ENCODE peak calls at places on chromosomes 12 and 14, in six cellular contexts. K is psoas muscle; S is T-helper 17 cell; X is heart left ventricle; V is activated CD8-positive, alpha-beta memory T cell treated with anti-CD3 and anti-CD28 coated beads, Interleukin-2, amount 10 ng/mL, durations not matched to agents 7 days and 5 days; J is IMR-90. O is an unnamed sample.

GRCh38 chr14:49250517-49250916 is 335.7 kb downstream of the RPS29 start:
- ATAC-seq in K (no peak), S (no peak), X (no peak), V (no peak), J (no peak), O (no peak)

GRCh38 chr12:91922674-91923073 is 223.0 kb downstream of the BTG1 start:
- ATAC-seq in K (no peak), S (no peak), X (no peak), V (no peak), J (peak; percentile 16), O (no peak)

GRCh38 chr14:67717048-67717447 is 15.4 kb downstream of the RDH12 start:
- ATAC-seq in K (no peak), S (no peak), X (no peak), V (no peak), J (no peak), O (no peak)

GRCh38 chr14:89280612-89281011 is 136.4 kb downstream of the FOXN3 start:
- ATAC-seq in K (no peak), S (no peak), X (peak; percentile 33), V (no peak), J (no peak), O (no peak)

GRCh38 chr12:113891737-113892520 is 74.2 kb downstream of the RBM19 start:
- ATAC-seq in K (no peak), S (no peak), X (no peak), V (no peak), J (no peak), O (no peak)

GRCh38 chr14:45065951-45066350 is 18.0 kb upstream of the PRPF39 start:
- ATAC-seq in K (peak; percentile 72), S (no peak), X (peak; percentile 48), V (no peak), J (no peak), O (no peak)

GRCh38 chr14:102200690-102201368 is 61.1 kb downstream of the WDR20 start:
- ATAC-seq in K (no peak), S (peak; percentile 76), X (peak; percentile 25), V (peak; percentile 57), J (no peak), O (no peak)

GRCh38 chr12:3980504-3981272 is 107.5 kb upstream of the PARP11 start:
- ATAC-seq in K (no peak), S (no peak), X (no peak), V (no peak), J (no peak), O (no peak)

GRCh38 chr12:64571346-64571745 is 38.9 kb upstream of the RASSF3 start:
- ATAC-seq in K (no peak), S (no peak), X (no peak), V (no peak), J (no peak), O (no peak)